ENCODE peak calls at places on chromosomes 1 and 21, in four cellular contexts. Z is lower leg skin; T is CD8-positive, alpha-beta T cell; X is nephron progenitor cell. A is an unnamed sample.

GRCh38 chr21:25767921-25768320 is 33.1 kb downstream of the GABPA start:
- DNase-seq in Z (no peak), T (no peak), X (no peak), A (no peak)

GRCh38 chr1:44803312-44804095 is 3.3 kb downstream of the PLK3 start:
- DNase-seq in Z (peak; percentile 83), T (no peak), X (no peak), A (no peak)

GRCh38 chr1:23421343-23421742 is 3.2 kb downstream of the TCEA3 start:
- DNase-seq in Z (no peak), T (no peak), X (no peak), A (no peak)

GRCh38 chr1:206679738-206680211 is 4.9 kb upstream of the MAPKAPK2 start:
- DNase-seq in Z (no peak), T (no peak), X (no peak), A (no peak)

GRCh38 chr21:32499249-32500055 is 85.9 kb downstream of the TCP10L start:
- DNase-seq in Z (peak; percentile 48), T (no peak), X (no peak), A (no peak)

GRCh38 chr1:33654267-33654832 is 181.9 kb downstream of the ZSCAN20 start:
- DNase-seq in Z (no peak), T (no peak), X (peak; percentile 31), A (peak; percentile 15)

GRCh38 chr1:206570529-206570928 is 41.7 kb downstream of the EIF2D start:
- DNase-seq in Z (no peak), T (no peak), X (no peak), A (no peak)

GRCh38 chr1:92219028-92219427 is 1.3 kb downstream of the C1orf146 start:
- DNase-seq in Z (no peak), T (no peak), X (no peak), A (no peak)

GRCh38 chr1:2193514-2194251 is 889 bp downstream of the FAAP20 start:
- DNase-seq in Z (no peak), T (no peak), X (no peak), A (no peak)

GRCh38 chr1:60894121-60894520 is 188.2 kb upstream of the NFIA start:
- DNase-seq in Z (no peak), T (no peak), X (no peak), A (peak; percentile 16)

GRCh38 chr1:233879841-233880240 is 24.6 kb upstream of the SLC35F3 start:
- DNase-seq in Z (no peak), T (no peak), X (no peak), A (no peak)

GRCh38 chr1:221994274-221994698 is 252.4 kb upstream of the DUSP10 start:
- DNase-seq in Z (no peak), T (no peak), X (no peak), A (no peak)

GRCh38 chr1:172903581-172904220 is 147.0 kb downstream of the TNFSF18 start:
- DNase-seq in Z (no peak), T (no peak), X (no peak), A (no peak)

GRCh38 chr1:206544562-206545257 is 37.4 kb downstream of the RASSF5 start:
- DNase-seq in Z (peak; percentile 94), T (peak; percentile 87), X (peak; percentile 91), A (peak; percentile 90)

GRCh38 chr1:221487781-221488520 is 253.9 kb downstream of the DUSP10 start:
- DNase-seq in Z (no peak), T (no peak), X (no peak), A (no peak)

GRCh38 chr1:100543640-100544039 is 5.7 kb downstream of the GPR88 start:
- DNase-seq in Z (no peak), T (no peak), X (no peak), A (no peak)
- TF ChIP-seq CTCF in Z (no peak), T (peak; percentile 39), X (no peak), A (peak; percentile 23)

GRCh38 chr1:198157241-198157846 is 546 bp downstream of the NEK7 start:
- DNase-seq in Z (peak; percentile 98), T (peak; percentile 82), X (peak; percentile 78), A (peak; percentile 71)
- TF ChIP-seq CTCF in Z (no peak), T (no peak), X (no peak), A (no peak)

GRCh38 chr1:27109103-27109822 is 45.7 kb downstream of the SLC9A1 start:
- DNase-seq in Z (no peak), T (no peak), X (peak; percentile 35), A (no peak)
- TF ChIP-seq CTCF in Z (no peak), T (no peak), X (no peak), A (peak; percentile 30)

GRCh38 chr1:212292250-212292924 is 7.2 kb downstream of the PPP2R5A start:
- DNase-seq in Z (no peak), T (no peak), X (no peak), A (no peak)

GRCh38 chr1:212295579-212295978 is 10.4 kb downstream of the PPP2R5A start:
- DNase-seq in Z (no peak), T (no peak), X (no peak), A (no peak)

GRCh38 chr1:212291505-212292134 is 6.4 kb downstream of the PPP2R5A start:
- DNase-seq in Z (no peak), T (no peak), X (no peak), A (no peak)

GRCh38 chr1:212294983-212295382 is 9.8 kb downstream of the PPP2R5A start:
- DNase-seq in Z (no peak), T (no peak), X (no peak), A (no peak)

GRCh38 chr1:212293579-212293978 is 8.4 kb downstream of the PPP2R5A start:
- DNase-seq in Z (no peak), T (no peak), X (no peak), A (no peak)
- TF ChIP-seq CTCF in Z (no peak), T (no peak), X (no peak), A (peak; percentile 36)

DNA sequence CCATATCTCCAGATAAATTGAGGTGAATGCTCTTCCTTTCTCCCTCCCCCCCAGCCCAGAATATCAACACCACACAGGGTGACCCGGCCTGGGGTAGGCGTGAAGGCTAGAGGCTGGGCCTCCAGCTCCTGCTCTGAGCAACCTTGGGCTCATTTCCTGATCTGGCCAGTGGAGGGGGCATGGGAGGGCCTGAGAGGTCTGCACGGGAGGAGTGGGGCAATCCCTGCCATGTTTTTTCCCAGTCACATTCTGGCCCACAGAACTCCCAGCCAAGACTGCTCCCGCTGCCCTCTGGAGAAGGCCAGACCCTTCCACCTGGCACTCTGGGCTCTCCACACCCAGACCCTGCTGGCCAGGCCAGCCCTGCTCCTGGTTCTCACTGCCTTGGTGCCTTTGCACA is 3.9 kb downstream of the CLDN19 start:
- DNase-seq in Z (peak; percentile 84), T (no peak), X (no peak), A (no peak)
- TF ChIP-seq CTCF in Z (no peak), T (no peak), X (no peak), A (peak; percentile 37)

GRCh38 chr1:25487628-25488027 is 55.8 kb upstream of the LDLRAP1 start:
- DNase-seq in Z (no peak), T (peak; percentile 55), X (no peak), A (peak; percentile 40)
- TF ChIP-seq CTCF in Z (no peak), T (peak; percentile 74), X (peak; percentile 34), A (peak; percentile 63)

GRCh38 chr1:67367370-67368345 is 60.0 kb downstream of the IL12RB2 start:
- DNase-seq in Z (no peak), T (no peak), X (no peak), A (no peak)
- TF ChIP-seq CTCF in Z (no peak), T (no peak), X (no peak), A (no peak)

DNA sequence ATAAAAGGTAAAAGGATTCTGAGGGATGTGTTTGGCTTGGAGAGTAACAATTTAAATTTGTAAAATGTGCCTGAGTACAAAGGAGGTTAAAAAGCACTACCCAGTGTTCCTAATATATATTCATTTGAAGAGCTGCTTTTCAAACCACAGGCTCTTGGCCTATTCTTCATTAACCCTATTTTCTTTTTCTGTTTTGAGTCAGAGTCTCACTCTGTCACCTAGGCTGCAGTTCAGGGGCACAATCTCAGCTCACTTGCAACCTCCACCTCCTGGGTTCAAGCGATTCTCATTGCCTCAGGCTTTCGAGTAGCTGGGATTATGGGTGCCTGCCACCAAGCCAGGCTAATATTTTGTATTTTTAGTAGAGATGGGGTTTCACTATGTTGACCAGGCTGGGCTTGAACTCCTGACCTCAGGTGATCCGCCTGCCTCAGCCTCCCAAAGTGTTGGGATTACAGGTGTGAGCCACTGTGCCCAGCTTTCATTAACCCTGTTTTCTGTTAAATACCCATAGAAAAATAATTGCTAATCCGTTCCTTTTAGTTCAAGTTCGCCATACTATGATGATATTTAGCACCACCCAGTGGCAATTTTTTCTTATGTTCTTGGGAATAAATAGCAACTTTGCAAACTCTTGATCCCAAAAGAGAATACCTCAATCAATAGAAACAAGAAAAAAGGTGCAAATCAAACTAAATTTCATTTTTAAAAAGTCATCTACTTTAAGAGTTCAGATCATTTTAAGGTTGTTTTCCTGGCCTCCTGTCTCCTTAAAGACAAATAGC is 30.5 kb downstream of the ZBTB8OS start:
- DNase-seq in Z (no peak), T (no peak), X (no peak), A (no peak)
- TF ChIP-seq CTCF in Z (no peak), T (no peak), X (no peak), A (peak; percentile 42)

GRCh38 chr1:162416215-162416614 is 4.3 kb upstream of the SH2D1B start:
- DNase-seq in Z (no peak), T (no peak), X (no peak), A (no peak)
- TF ChIP-seq CTCF in Z (no peak), T (no peak), X (no peak), A (no peak)